ENCODE peak calls at places on chromosomes 7 and 10, in six cellular contexts. One of them, this sample, is unnamed.
A peak's percentile ranks its signal among the peaks of the same experiment; 100 is the strongest.

GRCh38 chr10:77511498-77512218 is 126.0 kb downstream of the KCNMA1 start:
- DNase-seq in tibial nerve: no peak
- DNase-seq in psoas muscle: no peak
- DNase-seq in AG10803: no peak
- DNase-seq in upper lobe of right lung: no peak
- DNase-seq in GM10248: no peak
- DNase-seq in this sample: no peak

GRCh38 chr10:86056632-86057031 is 310.0 kb downstream of the GRID1 start:
- DNase-seq in GM10248: no peak
- DNase-seq in tibial nerve: no peak
- DNase-seq in psoas muscle: no peak
- DNase-seq in upper lobe of right lung: no peak
- DNase-seq in AG10803: no peak
- DNase-seq in this sample: no peak

GRCh38 chr10:87861566-87861952 is 1.8 kb downstream of the KLLN start:
- DNase-seq in tibial nerve: peak; percentile 73
- DNase-seq in AG10803: peak; percentile 80
- DNase-seq in upper lobe of right lung: peak; percentile 88
- DNase-seq in psoas muscle: peak; percentile 86
- DNase-seq in GM10248: peak; percentile 61
- DNase-seq in this sample: peak; percentile 86

GRCh38 chr7:73860859-73861258 is at the start of gene TMEM270:
- DNase-seq in GM10248: no peak
- DNase-seq in psoas muscle: no peak
- DNase-seq in tibial nerve: no peak
- DNase-seq in AG10803: no peak
- DNase-seq in upper lobe of right lung: no peak
- DNase-seq in this sample: no peak

GRCh38 chr10:95263864-95264226 is 27.0 kb downstream of the PDLIM1 start:
- DNase-seq in psoas muscle: no peak
- DNase-seq in upper lobe of right lung: no peak
- DNase-seq in tibial nerve: no peak
- DNase-seq in AG10803: no peak
- DNase-seq in GM10248: no peak
- DNase-seq in this sample: no peak

GRCh38 chr10:91357497-91357896 is 52.6 kb upstream of the HECTD2 start:
- DNase-seq in AG10803: no peak
- DNase-seq in psoas muscle: no peak
- DNase-seq in GM10248: no peak
- DNase-seq in tibial nerve: no peak
- DNase-seq in upper lobe of right lung: no peak
- DNase-seq in this sample: no peak

GRCh38 chr7:137209151-137209822 is 134.2 kb downstream of the PTN start:
- DNase-seq in upper lobe of right lung: no peak
- DNase-seq in AG10803: peak; percentile 5
- DNase-seq in GM10248: no peak
- DNase-seq in psoas muscle: no peak
- DNase-seq in tibial nerve: no peak
- DNase-seq in this sample: no peak

GRCh38 chr10:47423476-47423875 is 39.4 kb upstream of the ZNF488 start:
- DNase-seq in psoas muscle: no peak
- DNase-seq in tibial nerve: no peak
- DNase-seq in AG10803: no peak
- DNase-seq in upper lobe of right lung: no peak
- DNase-seq in GM10248: no peak
- DNase-seq in this sample: no peak

GRCh38 chr7:79334841-79335240 is 118.6 kb downstream of the MAGI2 start:
- DNase-seq in psoas muscle: no peak
- DNase-seq in tibial nerve: no peak
- DNase-seq in AG10803: no peak
- DNase-seq in upper lobe of right lung: no peak
- DNase-seq in GM10248: no peak
- DNase-seq in this sample: no peak

GRCh38 chr7:5699951-5700384 is 81.5 kb downstream of the RNF216 start:
- DNase-seq in psoas muscle: no peak
- DNase-seq in GM10248: peak; percentile 59
- DNase-seq in AG10803: no peak
- DNase-seq in tibial nerve: no peak
- DNase-seq in upper lobe of right lung: no peak
- DNase-seq in this sample: no peak

GRCh38 chr7:31126976-31127375 is 74.9 kb downstream of the ADCYAP1R1 start:
- DNase-seq in AG10803: peak; percentile 16
- DNase-seq in tibial nerve: peak; percentile 3
- DNase-seq in GM10248: no peak
- DNase-seq in psoas muscle: no peak
- DNase-seq in upper lobe of right lung: no peak
- DNase-seq in this sample: no peak

GRCh38 chr10:78510566-78511323 is 477.1 kb downstream of the RPS24 start:
- DNase-seq in GM10248: no peak
- DNase-seq in upper lobe of right lung: no peak
- DNase-seq in tibial nerve: no peak
- DNase-seq in AG10803: no peak
- DNase-seq in psoas muscle: no peak
- DNase-seq in this sample: peak; percentile 54

GRCh38 chr7:41817386-41817785 is 114.5 kb upstream of the INHBA start:
- DNase-seq in AG10803: peak; percentile 64
- DNase-seq in upper lobe of right lung: no peak
- DNase-seq in tibial nerve: no peak
- DNase-seq in psoas muscle: no peak
- DNase-seq in GM10248: no peak
- DNase-seq in this sample: no peak

GRCh38 chr10:46236941-46237681 is 49.7 kb upstream of the ANTXRL start:
- DNase-seq in tibial nerve: no peak
- DNase-seq in AG10803: no peak
- DNase-seq in upper lobe of right lung: peak; percentile 44
- DNase-seq in psoas muscle: no peak
- DNase-seq in GM10248: no peak
- DNase-seq in this sample: no peak

GRCh38 chr10:31645786-31646185 is 282.8 kb downstream of the ARHGAP12 start:
- DNase-seq in AG10803: no peak
- DNase-seq in GM10248: no peak
- DNase-seq in psoas muscle: no peak
- DNase-seq in upper lobe of right lung: no peak
- DNase-seq in tibial nerve: no peak
- DNase-seq in this sample: no peak

GRCh38 chr7:7190142-7190541 is 7.8 kb downstream of the C1GALT1 start:
- DNase-seq in upper lobe of right lung: no peak
- DNase-seq in AG10803: peak; percentile 44
- DNase-seq in GM10248: no peak
- DNase-seq in psoas muscle: no peak
- DNase-seq in tibial nerve: no peak
- DNase-seq in this sample: no peak

GRCh38 chr7:34162676-34163075 is 257.3 kb downstream of the BMPER start:
- DNase-seq in GM10248: no peak
- DNase-seq in upper lobe of right lung: no peak
- DNase-seq in tibial nerve: no peak
- DNase-seq in AG10803: no peak
- DNase-seq in psoas muscle: no peak
- DNase-seq in this sample: no peak

GRCh38 chr7:108045669-108046068 is 42.7 kb upstream of the LAMB1 start:
- DNase-seq in upper lobe of right lung: no peak
- DNase-seq in AG10803: peak; percentile 43
- DNase-seq in GM10248: no peak
- DNase-seq in tibial nerve: no peak
- DNase-seq in psoas muscle: no peak
- DNase-seq in this sample: no peak

GRCh38 chr7:152883858-152884257 is 124.3 kb downstream of the ACTR3B start:
- DNase-seq in tibial nerve: no peak
- DNase-seq in psoas muscle: no peak
- DNase-seq in upper lobe of right lung: peak; percentile 32
- DNase-seq in GM10248: no peak
- DNase-seq in AG10803: no peak
- DNase-seq in this sample: no peak

GRCh38 chr7:17580141-17580540 is 281.7 kb downstream of the AHR start:
- DNase-seq in AG10803: peak; percentile 86
- DNase-seq in GM10248: no peak
- DNase-seq in psoas muscle: no peak
- DNase-seq in tibial nerve: no peak
- DNase-seq in upper lobe of right lung: no peak
- DNase-seq in this sample: no peak

GRCh38 chr10:33529234-33529633 is 194.8 kb upstream of the NRP1 start:
- DNase-seq in AG10803: no peak
- DNase-seq in upper lobe of right lung: no peak
- DNase-seq in tibial nerve: no peak
- DNase-seq in GM10248: no peak
- DNase-seq in psoas muscle: no peak
- DNase-seq in this sample: no peak

DNA sequence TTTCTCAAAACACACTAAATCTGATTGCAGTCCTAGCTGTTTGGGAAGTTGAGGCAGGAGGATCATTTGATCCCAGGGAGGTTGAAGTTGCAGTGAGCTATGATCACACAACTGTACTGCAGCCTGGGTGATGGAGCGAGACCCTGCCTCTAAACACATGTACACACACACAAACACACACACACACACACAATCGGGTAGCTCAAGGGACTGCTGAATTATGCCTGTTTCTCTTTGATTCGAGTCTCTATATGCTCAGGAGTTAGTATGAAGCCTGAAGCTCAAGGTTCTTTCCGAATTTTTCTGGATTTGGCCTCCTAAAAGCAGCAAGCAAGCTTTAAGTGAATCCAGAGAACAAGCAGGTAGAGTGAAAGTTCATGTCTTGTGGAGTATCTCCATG is 22.5 kb downstream of the PRTFDC1 start:
- DNase-seq in AG10803: no peak
- DNase-seq in tibial nerve: no peak
- DNase-seq in upper lobe of right lung: no peak
- DNase-seq in GM10248: no peak
- DNase-seq in psoas muscle: no peak
- DNase-seq in this sample: no peak
- TF ChIP-seq CTCF in AG10803: no peak
- TF ChIP-seq CTCF in tibial nerve: no peak
- TF ChIP-seq CTCF in upper lobe of right lung: no peak
- TF ChIP-seq CTCF in GM10248: no peak
- TF ChIP-seq CTCF in psoas muscle: no peak
- TF ChIP-seq CTCF in this sample: no peak

GRCh38 chr10:50574305-50574704 is 49.5 kb downstream of the SGMS1 start:
- DNase-seq in psoas muscle: no peak
- DNase-seq in upper lobe of right lung: no peak
- DNase-seq in GM10248: no peak
- DNase-seq in tibial nerve: no peak
- DNase-seq in AG10803: no peak
- DNase-seq in this sample: no peak
- TF ChIP-seq CTCF in psoas muscle: no peak
- TF ChIP-seq CTCF in upper lobe of right lung: no peak
- TF ChIP-seq CTCF in GM10248: no peak
- TF ChIP-seq CTCF in tibial nerve: no peak
- TF ChIP-seq CTCF in AG10803: peak; percentile 24
- TF ChIP-seq CTCF in this sample: no peak

GRCh38 chr10:27356738-27357137 is 116.1 kb upstream of the ACBD5 start:
- DNase-seq in GM10248: no peak
- DNase-seq in upper lobe of right lung: no peak
- DNase-seq in tibial nerve: no peak
- DNase-seq in AG10803: no peak
- DNase-seq in psoas muscle: no peak
- DNase-seq in this sample: no peak

GRCh38 chr10:27360581-27361172 is 120.1 kb upstream of the ACBD5 start:
- DNase-seq in tibial nerve: peak; percentile 67
- DNase-seq in GM10248: peak; percentile 67
- DNase-seq in psoas muscle: peak; percentile 67
- DNase-seq in upper lobe of right lung: peak; percentile 82
- DNase-seq in AG10803: peak; percentile 40
- DNase-seq in this sample: peak; percentile 81

GRCh38 chr10:27359792-27360320 is 119.3 kb upstream of the ACBD5 start:
- DNase-seq in AG10803: no peak
- DNase-seq in psoas muscle: no peak
- DNase-seq in tibial nerve: no peak
- DNase-seq in GM10248: no peak
- DNase-seq in upper lobe of right lung: no peak
- DNase-seq in this sample: no peak

GRCh38 chr10:27355918-27356573 is 115.4 kb upstream of the ACBD5 start:
- DNase-seq in upper lobe of right lung: no peak
- DNase-seq in AG10803: no peak
- DNase-seq in tibial nerve: no peak
- DNase-seq in GM10248: no peak
- DNase-seq in psoas muscle: no peak
- DNase-seq in this sample: no peak
- TF ChIP-seq CTCF in upper lobe of right lung: no peak
- TF ChIP-seq CTCF in AG10803: no peak
- TF ChIP-seq CTCF in tibial nerve: no peak
- TF ChIP-seq CTCF in GM10248: no peak
- TF ChIP-seq CTCF in psoas muscle: no peak
- TF ChIP-seq CTCF in this sample: no peak

DNA sequence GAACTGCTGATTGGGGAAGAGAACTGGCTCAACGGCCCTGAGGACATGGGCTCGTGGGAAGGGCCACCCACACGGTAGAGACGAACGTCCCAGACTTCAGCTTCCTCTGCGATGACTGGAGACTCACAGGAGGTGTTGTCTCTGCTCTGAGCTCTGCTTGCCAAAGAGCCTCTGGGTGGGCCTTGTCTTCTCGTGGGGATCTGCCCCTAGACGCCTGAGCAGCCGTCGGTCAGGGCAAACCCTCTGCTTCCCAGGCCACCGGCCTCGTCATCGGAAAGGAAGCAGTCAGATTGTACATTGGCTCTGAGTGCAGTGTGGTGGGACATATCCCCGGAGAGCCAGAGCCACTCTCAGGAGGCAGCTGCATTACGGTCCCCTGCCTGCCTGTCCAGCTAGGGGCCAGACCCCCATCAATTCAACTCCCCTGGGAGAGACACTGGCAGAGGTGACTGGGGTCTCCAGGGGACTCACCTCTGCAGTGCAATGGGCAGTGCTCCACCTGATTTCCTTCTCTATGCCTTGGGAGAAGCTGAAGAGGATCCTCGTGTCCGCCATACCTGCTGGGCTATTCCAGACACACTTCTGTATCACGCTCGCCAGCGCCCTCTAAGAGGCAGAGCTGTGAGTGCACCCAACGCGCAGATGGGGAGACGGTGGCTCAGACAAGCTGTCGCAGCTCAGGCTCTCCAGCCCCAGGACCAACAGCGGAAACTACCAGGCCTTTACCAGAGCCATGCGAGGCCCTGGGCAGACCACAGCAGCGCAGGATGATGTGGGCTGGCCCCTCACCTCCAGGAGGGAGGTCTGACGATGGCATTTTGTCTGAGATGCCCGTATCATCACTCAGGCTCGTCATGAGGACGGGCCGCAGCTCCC is 227.4 kb downstream of the TCERG1L start:
- DNase-seq in AG10803: no peak
- DNase-seq in upper lobe of right lung: no peak
- DNase-seq in psoas muscle: no peak
- DNase-seq in GM10248: no peak
- DNase-seq in tibial nerve: no peak
- DNase-seq in this sample: no peak
- TF ChIP-seq CTCF in AG10803: no peak
- TF ChIP-seq CTCF in upper lobe of right lung: no peak
- TF ChIP-seq CTCF in psoas muscle: no peak
- TF ChIP-seq CTCF in GM10248: no peak
- TF ChIP-seq CTCF in tibial nerve: no peak
- TF ChIP-seq CTCF in this sample: no peak

This sample was measured in lower lobe of right lung.